ENCODE peak calls at places on chromosomes 13 and 19, in four cellular contexts. One of them, this sample, is unnamed.

GRCh38 chr13:97279913-97280312 is 57.8 kb downstream of the MBNL2 start:
- DNase-seq in adrenal gland: no peak
- DNase-seq in kidney epithelial cell: no peak
- DNase-seq in upper lobe of right lung: no peak
- DNase-seq in this sample: peak; percentile 78

GRCh38 chr19:16377521-16377920 is 52.9 kb downstream of the KLF2 start:
- DNase-seq in upper lobe of right lung: no peak
- DNase-seq in kidney epithelial cell: no peak
- DNase-seq in adrenal gland: no peak
- DNase-seq in this sample: no peak

GRCh38 chr13:84903391-84903790 is 895.8 kb downstream of the SLITRK6 start:
- DNase-seq in adrenal gland: no peak
- DNase-seq in kidney epithelial cell: no peak
- DNase-seq in upper lobe of right lung: no peak
- DNase-seq in this sample: no peak

GRCh38 chr13:106349080-106349841 is 186.2 kb downstream of the EFNB2 start:
- DNase-seq in kidney epithelial cell: peak; percentile 81
- DNase-seq in upper lobe of right lung: peak; percentile 69
- DNase-seq in adrenal gland: no peak
- DNase-seq in this sample: peak; percentile 55

GRCh38 chr13:73325351-73326214 is 266.8 kb downstream of the KLF5 start:
- DNase-seq in kidney epithelial cell: no peak
- DNase-seq in adrenal gland: no peak
- DNase-seq in upper lobe of right lung: no peak
- DNase-seq in this sample: no peak

GRCh38 chr13:39410089-39410901 is 192.7 kb downstream of the LHFPL6 start:
- DNase-seq in upper lobe of right lung: no peak
- DNase-seq in adrenal gland: no peak
- DNase-seq in kidney epithelial cell: no peak
- DNase-seq in this sample: peak; percentile 76

GRCh38 chr19:20269461-20269860 is 102.4 kb downstream of the ZNF486 start:
- DNase-seq in kidney epithelial cell: no peak
- DNase-seq in upper lobe of right lung: no peak
- DNase-seq in adrenal gland: no peak
- DNase-seq in this sample: no peak

GRCh38 chr13:37686501-37686900 is 87.9 kb upstream of the POSTN start:
- DNase-seq in kidney epithelial cell: no peak
- DNase-seq in adrenal gland: no peak
- DNase-seq in upper lobe of right lung: no peak
- DNase-seq in this sample: no peak

GRCh38 chr19:19566306-19566705 is 28.2 kb downstream of the CILP2 start:
- DNase-seq in adrenal gland: no peak
- DNase-seq in kidney epithelial cell: no peak
- DNase-seq in upper lobe of right lung: no peak
- DNase-seq in this sample: no peak

GRCh38 chr19:14473073-14473790 is 1.9 kb downstream of the PTGER1 start:
- DNase-seq in adrenal gland: no peak
- DNase-seq in kidney epithelial cell: no peak
- DNase-seq in upper lobe of right lung: peak; percentile 68
- DNase-seq in this sample: no peak

GRCh38 chr19:13492128-13492527 is 14.2 kb downstream of the CACNA1A start:
- DNase-seq in kidney epithelial cell: no peak
- DNase-seq in upper lobe of right lung: no peak
- DNase-seq in adrenal gland: no peak
- DNase-seq in this sample: peak; percentile 12

GRCh38 chr13:72536668-72537399 is 190.6 kb downstream of the MZT1 start:
- DNase-seq in kidney epithelial cell: no peak
- DNase-seq in adrenal gland: no peak
- DNase-seq in upper lobe of right lung: no peak
- DNase-seq in this sample: no peak

GRCh38 chr13:74464656-74465055 is 330.5 kb upstream of the KLF12 start:
- DNase-seq in adrenal gland: no peak
- DNase-seq in upper lobe of right lung: no peak
- DNase-seq in kidney epithelial cell: no peak
- DNase-seq in this sample: no peak

GRCh38 chr19:51366999-51367564 is 894 bp upstream of the ETFB start:
- DNase-seq in kidney epithelial cell: no peak
- DNase-seq in upper lobe of right lung: peak; percentile 79
- DNase-seq in adrenal gland: no peak
- DNase-seq in this sample: no peak

GRCh38 chr19:30254214-30254613 is 118.0 kb upstream of the ZNF536 start:
- DNase-seq in kidney epithelial cell: no peak
- DNase-seq in adrenal gland: no peak
- DNase-seq in upper lobe of right lung: no peak
- DNase-seq in this sample: no peak

GRCh38 chr13:46586766-46587509 is 34.0 kb downstream of the LRCH1 start:
- DNase-seq in kidney epithelial cell: no peak
- DNase-seq in adrenal gland: no peak
- DNase-seq in upper lobe of right lung: no peak
- DNase-seq in this sample: no peak

GRCh38 chr13:30963794-30964193 is 31.3 kb downstream of the TEX26 start:
- DNase-seq in adrenal gland: no peak
- DNase-seq in kidney epithelial cell: no peak
- DNase-seq in upper lobe of right lung: no peak
- DNase-seq in this sample: no peak

GRCh38 chr13:26629260-26629659 is 71.8 kb downstream of the WASF3 start:
- DNase-seq in kidney epithelial cell: no peak
- DNase-seq in adrenal gland: no peak
- DNase-seq in upper lobe of right lung: no peak
- DNase-seq in this sample: no peak

GRCh38 chr13:43411741-43412140 is 375.0 kb downstream of the ENOX1 start:
- DNase-seq in kidney epithelial cell: no peak
- DNase-seq in upper lobe of right lung: no peak
- DNase-seq in adrenal gland: no peak
- DNase-seq in this sample: no peak

GRCh38 chr19:31140717-31141116 is 208.5 kb downstream of the TSHZ3 start:
- DNase-seq in adrenal gland: no peak
- DNase-seq in kidney epithelial cell: peak; percentile 23
- DNase-seq in upper lobe of right lung: no peak
- DNase-seq in this sample: no peak

GRCh38 chr13:71054358-71054757 is 812.6 kb downstream of the DACH1 start:
- DNase-seq in kidney epithelial cell: no peak
- DNase-seq in adrenal gland: no peak
- DNase-seq in upper lobe of right lung: no peak
- DNase-seq in this sample: no peak

GRCh38 chr19:57583104-57583520 is 833 bp upstream of the ZIK1 start:
- DNase-seq in adrenal gland: no peak
- DNase-seq in kidney epithelial cell: no peak
- DNase-seq in upper lobe of right lung: no peak
- DNase-seq in this sample: no peak

GRCh38 chr19:57576661-57577060 is 2.0 kb downstream of the ZNF416 start:
- DNase-seq in upper lobe of right lung: no peak
- DNase-seq in adrenal gland: no peak
- DNase-seq in kidney epithelial cell: no peak
- DNase-seq in this sample: no peak

GRCh38 chr19:57583521-57584416 is at the start of gene ZIK1:
- DNase-seq in kidney epithelial cell: peak; percentile 74
- DNase-seq in upper lobe of right lung: peak; percentile 86
- DNase-seq in adrenal gland: peak; percentile 89
- DNase-seq in this sample: peak; percentile 79

DNA sequence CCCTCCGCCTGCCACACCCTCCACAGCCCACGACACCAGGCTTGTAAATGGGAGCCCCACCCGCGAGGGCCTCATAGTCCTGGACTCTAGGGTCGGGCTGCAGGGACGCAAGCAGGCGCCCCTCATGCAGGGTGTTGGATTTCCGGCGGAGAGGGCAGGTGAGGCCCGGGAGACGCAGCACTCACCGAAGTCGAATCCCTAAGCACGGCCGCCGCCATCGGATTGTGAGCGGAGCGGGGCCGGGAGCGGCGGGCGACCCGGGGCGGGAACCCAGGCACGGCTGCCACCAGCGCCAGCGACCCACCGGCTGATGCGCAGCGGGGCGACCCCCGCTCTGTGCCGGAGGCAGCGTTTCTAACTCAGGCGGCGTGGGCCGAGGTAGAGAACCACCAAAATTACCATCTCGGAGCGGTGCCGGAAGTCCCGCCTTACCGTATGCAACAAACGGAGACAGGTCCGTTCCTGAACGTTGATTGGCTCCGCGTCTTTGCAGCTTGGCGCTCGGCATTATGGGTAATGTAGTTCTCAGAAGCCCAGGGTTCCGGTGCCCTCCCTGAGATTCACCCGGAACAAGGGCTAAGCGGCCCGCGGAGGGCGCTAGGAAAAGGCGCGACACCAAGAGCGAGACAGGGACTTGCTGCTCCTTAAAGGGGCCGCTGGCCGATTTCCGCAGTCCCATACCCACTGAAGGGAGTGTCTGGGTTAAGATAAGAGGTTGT is at the start of gene ZNF416:
- DNase-seq in adrenal gland: peak; percentile 98
- DNase-seq in kidney epithelial cell: peak; percentile 94
- DNase-seq in upper lobe of right lung: peak; percentile 96
- DNase-seq in this sample: peak; percentile 96
- TF ChIP-seq CTCF in adrenal gland: no peak
- TF ChIP-seq CTCF in kidney epithelial cell: peak; percentile 22
- TF ChIP-seq CTCF in upper lobe of right lung: peak; percentile 34
- TF ChIP-seq CTCF in this sample: peak; percentile 9

GRCh38 chr19:35902870-35903475 is 644 bp downstream of the HCST start:
- DNase-seq in adrenal gland: no peak
- DNase-seq in kidney epithelial cell: no peak
- DNase-seq in upper lobe of right lung: no peak
- DNase-seq in this sample: no peak
- H3K4me3 ChIP-seq in adrenal gland: no peak overlapping the region
- H3K4me3 ChIP-seq in kidney epithelial cell: no peak overlapping the region
- H3K4me3 ChIP-seq in upper lobe of right lung: peak overlapping the region; percentile 84
- H3K4me3 ChIP-seq in this sample: peak overlapping the region; percentile 27

GRCh38 chr19:7394728-7395359 is 46.1 kb downstream of the ARHGEF18 start:
- DNase-seq in upper lobe of right lung: peak; percentile 95
- DNase-seq in adrenal gland: peak; percentile 92
- DNase-seq in kidney epithelial cell: no peak
- DNase-seq in this sample: peak; percentile 70
- TF ChIP-seq CTCF in upper lobe of right lung: peak; percentile 9
- TF ChIP-seq CTCF in adrenal gland: no peak
- TF ChIP-seq CTCF in kidney epithelial cell: no peak
- TF ChIP-seq CTCF in this sample: no peak

GRCh38 chr19:58572026-58572817 is 913 bp downstream of the MZF1 start:
- DNase-seq in adrenal gland: no peak
- DNase-seq in kidney epithelial cell: no peak
- DNase-seq in upper lobe of right lung: no peak
- DNase-seq in this sample: no peak
- H3K4me3 ChIP-seq in adrenal gland: peak overlapping the region; percentile 62
- H3K4me3 ChIP-seq in kidney epithelial cell: peak overlapping the region; percentile 64
- H3K4me3 ChIP-seq in upper lobe of right lung: peak overlapping the region; percentile 66
- H3K4me3 ChIP-seq in this sample: peak overlapping the region; percentile 64

DNA sequence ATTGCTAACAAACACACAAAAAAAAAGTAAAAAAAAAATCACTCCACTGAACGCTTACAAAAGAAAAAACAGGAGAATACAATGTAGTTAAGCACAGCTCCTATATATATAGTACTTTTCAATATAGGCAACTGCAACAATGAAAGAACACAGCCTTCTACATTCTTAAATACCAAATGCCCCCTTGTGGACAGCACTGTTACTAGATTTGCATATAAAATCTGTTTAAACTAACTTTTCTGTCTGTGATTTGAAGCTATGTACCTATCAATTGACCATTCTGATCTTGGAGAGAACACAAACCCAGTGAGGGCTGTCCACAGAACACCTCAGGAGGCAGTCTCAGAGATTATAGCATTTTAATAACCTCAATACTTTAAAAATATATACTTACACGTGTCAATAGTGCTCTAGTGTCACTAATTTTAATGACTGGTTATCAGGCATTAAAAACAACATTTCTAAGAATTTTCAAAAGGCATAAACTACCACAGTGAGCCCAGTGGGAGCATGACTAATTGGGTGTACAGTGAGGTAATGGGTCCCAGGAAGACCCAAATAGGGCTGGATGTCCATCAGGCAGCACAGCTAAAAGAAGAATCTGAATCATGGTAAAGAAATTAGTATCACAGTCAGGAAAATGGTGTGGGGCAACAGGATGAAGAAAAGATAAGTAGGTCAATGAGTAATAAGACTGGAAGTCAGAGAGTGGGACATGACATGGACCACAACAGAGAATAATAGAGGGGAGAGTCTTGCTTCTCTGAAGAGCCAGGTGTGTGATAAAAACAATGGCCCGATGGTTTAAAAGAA is 22.2 kb downstream of the CCDC169 start:
- DNase-seq in upper lobe of right lung: no peak
- DNase-seq in adrenal gland: peak; percentile 35
- DNase-seq in kidney epithelial cell: peak; percentile 12
- DNase-seq in this sample: peak; percentile 75
- TF ChIP-seq CTCF in upper lobe of right lung: peak; percentile 61
- TF ChIP-seq CTCF in adrenal gland: peak; percentile 59
- TF ChIP-seq CTCF in kidney epithelial cell: peak; percentile 58
- TF ChIP-seq CTCF in this sample: peak; percentile 45

GRCh38 chr13:67134322-67135129 is 95.6 kb downstream of the PCDH9 start:
- DNase-seq in upper lobe of right lung: no peak
- DNase-seq in adrenal gland: no peak
- DNase-seq in kidney epithelial cell: no peak
- DNase-seq in this sample: no peak
- H3K4me3 ChIP-seq in upper lobe of right lung: peak overlapping the region; percentile 25
- H3K4me3 ChIP-seq in adrenal gland: no peak overlapping the region
- H3K4me3 ChIP-seq in kidney epithelial cell: no peak overlapping the region
- H3K4me3 ChIP-seq in this sample: peak overlapping the region; percentile 15

GRCh38 chr19:4976412-4977298 is 7.7 kb downstream of the KDM4B start:
- DNase-seq in adrenal gland: peak; percentile 81
- DNase-seq in kidney epithelial cell: peak; percentile 64
- DNase-seq in upper lobe of right lung: peak; percentile 87
- DNase-seq in this sample: peak; percentile 87
- TF ChIP-seq CTCF in adrenal gland: peak; percentile 59
- TF ChIP-seq CTCF in kidney epithelial cell: peak; percentile 52
- TF ChIP-seq CTCF in upper lobe of right lung: peak; percentile 61
- TF ChIP-seq CTCF in this sample: peak; percentile 65